ENCODE peak calls at places on chromosome 9, in six cellular contexts. D is keratinocyte, I is Ammon's horn, Y is pancreas, Q is NCI-H2029, F is MM.1S. B is an unnamed sample.

GRCh38 chr9:438066-438465 is 223.4 kb downstream of the DOCK8 start:
- DNase-seq in F (no peak), D (no peak), Q (no peak), Y (no peak), I (no peak), B (no peak)

GRCh38 chr9:32954642-32955041 is 46.8 kb downstream of the APTX start:
- DNase-seq in Q (no peak), Y (no peak), I (no peak), D (no peak), F (no peak), B (peak; percentile 3)

GRCh38 chr9:130300739-130301138 is 35.2 kb downstream of the HMCN2 start:
- DNase-seq in D (no peak), F (no peak), Q (no peak), I (no peak), Y (no peak), B (no peak)

GRCh38 chr9:130490981-130491380 is 46.2 kb downstream of the ASS1 start:
- DNase-seq in Y (no peak), I (no peak), F (no peak), Q (no peak), D (no peak), B (no peak)

GRCh38 chr9:91781906-91782305 is 168.1 kb downstream of the ROR2 start:
- DNase-seq in D (no peak), F (no peak), Q (no peak), Y (no peak), I (no peak), B (no peak)

GRCh38 chr9:100104314-100104713 is 5.3 kb downstream of the INVS start:
- DNase-seq in D (no peak), Q (no peak), Y (no peak), I (no peak), F (no peak), B (no peak)

GRCh38 chr9:128164332-128164885 is 4.3 kb downstream of the BBLN start:
- DNase-seq in Y (no peak), I (no peak), F (no peak), Q (no peak), D (no peak), B (no peak)

GRCh38 chr9:95788486-95789110 is 86.9 kb upstream of the ERCC6L2 start:
- DNase-seq in Q (no peak), I (no peak), Y (no peak), D (no peak), F (no peak), B (no peak)

B was measured in NCI-H774.